ENCODE peak calls at places on chromosomes 12 and 14, in seven cellular contexts. T, G, C, L, D, X and W are unnamed samples.
A peak's percentile ranks its signal among the peaks of the same experiment; 100 is the strongest.

GRCh38 chr12:79016181-79016580 is 151.6 kb downstream of the SYT1 start:
- DNase-seq in T (no peak), G (no peak), C (no peak), L (no peak), D (no peak), X (peak; percentile 66), W (peak; percentile 92)

GRCh38 chr12:41663487-41664258 is 475.6 kb downstream of the PDZRN4 start:
- DNase-seq in T (no peak), G (peak; percentile 6), C (no peak), L (peak; percentile 79), D (no peak), X (peak; percentile 37), W (peak; percentile 64)

GRCh38 chr14:90732723-90733122 is 83.5 kb downstream of the TTC7B start:
- DNase-seq in T (no peak), G (no peak), C (no peak), L (no peak), D (no peak), X (no peak), W (no peak)

GRCh38 chr12:15230751-15231150 is 9.5 kb upstream of the RERG start:
- DNase-seq in T (no peak), G (no peak), C (no peak), L (no peak), D (no peak), X (no peak), W (no peak)

GRCh38 chr12:78929075-78929418 is 64.5 kb downstream of the SYT1 start:
- DNase-seq in T (no peak), G (peak; percentile 34), C (no peak), L (no peak), D (no peak), X (no peak), W (no peak)

GRCh38 chr14:55129428-55130193 is 559 bp downstream of the LGALS3 start:
- DNase-seq in T (no peak), G (peak; percentile 28), C (peak; percentile 57), L (peak; percentile 37), D (peak; percentile 15), X (no peak), W (peak; percentile 23)

GRCh38 chr12:52165096-52165855 is 26.5 kb downstream of the KRT80 start:
- DNase-seq in T (no peak), G (no peak), C (no peak), L (no peak), D (no peak), X (no peak), W (no peak)

GRCh38 chr12:89370850-89371249 is 18.5 kb upstream of the DUSP6 start:
- DNase-seq in T (no peak), G (peak; percentile 96), C (no peak), L (peak; percentile 86), D (no peak), X (no peak), W (no peak)

GRCh38 chr12:57743769-57744168 is 1.1 kb upstream of the TSPAN31 start:
- DNase-seq in T (no peak), G (no peak), C (no peak), L (no peak), D (no peak), X (no peak), W (no peak)

GRCh38 chr12:75097003-75097402 is 112.6 kb downstream of the KCNC2 start:
- DNase-seq in T (no peak), G (no peak), C (no peak), L (no peak), D (no peak), X (no peak), W (no peak)

GRCh38 chr14:36167431-36167830 is 9.1 kb downstream of the PTCSC3 start:
- DNase-seq in T (no peak), G (no peak), C (no peak), L (no peak), D (no peak), X (no peak), W (no peak)

GRCh38 chr14:75450381-75451276 is 22.8 kb downstream of the JDP2 start:
- DNase-seq in T (no peak), G (peak; percentile 36), C (no peak), L (peak; percentile 90), D (no peak), X (peak; percentile 22), W (no peak)

GRCh38 chr12:52091869-52092268 is 12.4 kb downstream of the SMIM41 start:
- DNase-seq in T (no peak), G (no peak), C (no peak), L (no peak), D (no peak), X (peak; percentile 8), W (peak; percentile 35)

GRCh38 chr14:102775855-102776760 is 1.1 kb upstream of the TRAF3 start:
- DNase-seq in T (peak; percentile 40), G (peak; percentile 30), C (peak; percentile 23), L (peak; percentile 44), D (no peak), X (no peak), W (no peak)